ENCODE peak calls at places on chromosomes 5 and 9, in nine cellular contexts. S is IMR-90, W is stomach, T is H1, I is suprapubic skin, R is HCT116, O is gastrocnemius medialis, C is thyroid gland, X is prostate gland. D is an unnamed sample.

GRCh38 chr9:76198336-76198735 is 195.9 kb downstream of the RFK start:
- DNase-seq in R (no peak), X (no peak), O (no peak), I (no peak), T (no peak), W (no peak), S (peak), C (no peak), D (no peak)

GRCh38 chr9:94666364-94667099 is 27.2 kb upstream of the FBP1 start:
- DNase-seq in T (no peak), C (no peak), I (no peak), W (no peak), S (no peak), R (no peak), O (no peak), X (no peak), D (no peak)

GRCh38 chr9:101274971-101275670 is 109.7 kb downstream of the BAAT start:
- DNase-seq in O (no peak), X (no peak), S (no peak), R (no peak), C (no peak), I (no peak), W (no peak), T (no peak), D (no peak)

GRCh38 chr5:35302544-35302943 is 72.3 kb upstream of the PRLR start:
- DNase-seq in W (no peak), T (no peak), R (no peak), O (no peak), S (no peak), I (no peak), C (no peak), X (no peak), D (no peak)

GRCh38 chr9:134402182-134402581 is 75.9 kb downstream of the RXRA start:
- DNase-seq in R (no peak), S (no peak), T (no peak), O (no peak), I (no peak), X (no peak), C (no peak), W (no peak), D (no peak)

GRCh38 chr5:72651779-72652178 is 144.6 kb upstream of the ZNF366 start:
- DNase-seq in O (no peak), S (no peak), T (no peak), W (no peak), I (no peak), X (no peak), C (no peak), R (no peak), D (no peak)

GRCh38 chr5:132295505-132296411 is 1.6 kb downstream of the SLC22A4 start:
- DNase-seq in S (no peak), I (no peak), W (no peak), X (no peak), R (no peak), T (no peak), C (no peak), O (no peak), D (peak)

GRCh38 chr5:141430332-141431113 is at the start of gene PCDHGA12:
- DNase-seq in R (no peak), C (peak), O (peak), S (peak), W (no peak), T (no peak), I (no peak), X (no peak), D (no peak)

GRCh38 chr5:178535299-178536175 is 54.7 kb downstream of the COL23A1 start:
- DNase-seq in I (no peak), X (no peak), S (no peak), W (peak), T (no peak), C (peak), O (no peak), R (no peak), D (peak)
- TF ChIP-seq POLR2A in I (no peak), X (no peak), S (no peak), W (no peak), T (no peak), C (no peak), O (no peak), R (no peak), D (no peak)

DNA sequence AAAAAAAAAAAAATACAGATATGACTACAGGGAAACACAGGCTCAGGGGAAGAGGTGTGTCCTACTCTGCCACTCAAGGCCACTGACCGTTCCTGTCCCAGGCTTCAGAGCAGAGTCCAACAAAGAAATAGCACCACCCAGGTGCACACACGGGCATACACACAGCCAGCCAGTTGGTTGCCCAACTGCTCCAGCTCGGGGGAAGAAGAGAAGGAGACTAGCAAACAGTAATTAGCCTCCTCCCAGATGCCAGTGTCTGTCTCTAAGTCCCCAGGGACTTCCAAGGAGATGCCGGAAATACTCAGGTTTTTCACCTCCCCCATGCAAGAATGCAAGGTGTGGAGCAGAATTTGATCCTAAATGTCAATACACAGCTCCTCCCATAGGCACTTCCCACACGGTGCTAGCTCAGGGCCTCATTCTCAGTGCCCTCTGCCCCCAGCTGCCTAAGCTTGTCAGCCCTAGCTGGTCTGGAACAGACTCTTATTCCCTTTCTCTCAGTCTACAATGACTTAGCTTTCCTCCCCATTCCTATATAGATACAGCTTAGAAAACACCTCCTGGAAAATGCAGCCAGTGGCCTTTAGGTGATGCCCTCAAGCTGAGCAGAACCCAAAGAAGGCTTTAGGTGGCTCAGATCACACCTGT is 1.7 kb downstream of the MYORG start:
- DNase-seq in O (peak), I (no peak), T (no peak), C (no peak), S (no peak), X (no peak), W (peak), R (no peak), D (no peak)
- TF ChIP-seq POLR2A in O (no peak), I (no peak), T (no peak), C (no peak), S (no peak), X (no peak), W (no peak), R (no peak), D (no peak)

GRCh38 chr5:28495876-28496275 is 1457.5 kb upstream of the CDH9 start:
- DNase-seq in I (no peak), R (no peak), T (no peak), S (no peak), X (no peak), O (no peak), C (no peak), W (no peak), D (no peak)

GRCh38 chr5:28505121-28505520 is 1466.7 kb upstream of the CDH9 start:
- DNase-seq in C (no peak), I (no peak), S (no peak), R (no peak), W (no peak), X (no peak), O (no peak), T (no peak), D (no peak)

GRCh38 chr5:28499764-28500290 is 1461.4 kb upstream of the CDH9 start:
- DNase-seq in X (no peak), S (no peak), I (no peak), W (no peak), O (no peak), C (no peak), R (no peak), T (no peak), D (no peak)

DNA sequence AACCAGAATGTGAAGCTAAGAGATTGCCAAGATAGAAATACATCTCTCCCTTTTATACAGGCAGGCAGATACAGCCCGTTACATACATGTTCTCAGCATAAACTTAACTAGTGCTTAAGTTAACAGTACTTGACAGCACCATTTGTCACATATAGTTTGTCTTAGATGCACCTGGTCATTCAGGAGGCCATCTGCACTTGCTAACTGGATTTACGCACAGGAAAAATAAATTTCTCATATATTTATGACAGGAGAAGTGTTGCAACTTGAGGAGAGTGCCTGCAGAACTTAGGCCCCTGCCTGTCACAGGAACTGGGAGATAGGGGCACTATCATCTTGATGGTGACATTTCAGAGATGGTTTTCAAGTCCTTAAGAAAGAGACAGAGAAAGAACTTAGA is 1462.1 kb upstream of the CDH9 start:
- DNase-seq in T (no peak), I (no peak), W (no peak), R (no peak), X (no peak), S (no peak), O (no peak), C (no peak), D (no peak)
- TF ChIP-seq POLR2A in T (no peak), I (no peak), W (no peak), R (no peak), X (no peak), S (no peak), O (no peak), C (no peak), D (no peak)

DNA sequence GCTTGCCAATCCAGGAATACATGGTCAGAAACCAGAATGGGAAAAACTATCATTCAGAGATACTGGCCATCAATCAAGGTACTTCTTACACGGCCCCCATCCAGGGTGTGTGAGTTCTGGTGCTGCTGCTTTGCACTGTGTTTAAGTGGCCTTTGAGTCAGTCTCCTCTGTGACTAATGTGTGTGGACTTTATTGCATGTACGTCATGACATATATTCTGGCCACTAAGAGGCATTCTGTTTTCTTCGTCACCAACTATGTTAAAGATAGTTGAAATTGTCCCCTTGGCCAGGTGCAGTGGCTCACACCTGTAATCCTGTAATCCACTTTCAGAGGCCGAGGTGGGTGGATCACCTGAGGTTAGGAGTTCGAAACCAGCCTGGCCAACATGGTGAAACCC is 8.5 kb downstream of the EXOSC3 start:
- DNase-seq in O (no peak), I (no peak), S (peak), C (no peak), R (no peak), T (no peak), X (no peak), W (no peak), D (no peak)
- TF ChIP-seq POLR2A in O (no peak), I (no peak), S (no peak), C (no peak), R (no peak), T (no peak), X (no peak), W (no peak), D (no peak)

GRCh38 chr9:38022995-38023394 is 46.0 kb downstream of the SHB start:
- DNase-seq in C (peak), R (no peak), X (peak), S (no peak), T (no peak), W (peak), I (no peak), O (no peak), D (no peak)
- TF ChIP-seq POLR2A in C (no peak), R (no peak), X (no peak), S (no peak), T (no peak), W (no peak), I (no peak), O (no peak), D (no peak)

GRCh38 chr5:78984611-78985406 is at the start of gene ARSB:
- DNase-seq in T (peak), W (peak), R (peak), C (peak), I (peak), S (peak), O (peak), X (peak), D (peak)
- TF ChIP-seq POLR2A in T (peak), W (no peak), R (peak), C (peak), I (peak), S (peak), O (peak), X (peak), D (no peak)

DNA sequence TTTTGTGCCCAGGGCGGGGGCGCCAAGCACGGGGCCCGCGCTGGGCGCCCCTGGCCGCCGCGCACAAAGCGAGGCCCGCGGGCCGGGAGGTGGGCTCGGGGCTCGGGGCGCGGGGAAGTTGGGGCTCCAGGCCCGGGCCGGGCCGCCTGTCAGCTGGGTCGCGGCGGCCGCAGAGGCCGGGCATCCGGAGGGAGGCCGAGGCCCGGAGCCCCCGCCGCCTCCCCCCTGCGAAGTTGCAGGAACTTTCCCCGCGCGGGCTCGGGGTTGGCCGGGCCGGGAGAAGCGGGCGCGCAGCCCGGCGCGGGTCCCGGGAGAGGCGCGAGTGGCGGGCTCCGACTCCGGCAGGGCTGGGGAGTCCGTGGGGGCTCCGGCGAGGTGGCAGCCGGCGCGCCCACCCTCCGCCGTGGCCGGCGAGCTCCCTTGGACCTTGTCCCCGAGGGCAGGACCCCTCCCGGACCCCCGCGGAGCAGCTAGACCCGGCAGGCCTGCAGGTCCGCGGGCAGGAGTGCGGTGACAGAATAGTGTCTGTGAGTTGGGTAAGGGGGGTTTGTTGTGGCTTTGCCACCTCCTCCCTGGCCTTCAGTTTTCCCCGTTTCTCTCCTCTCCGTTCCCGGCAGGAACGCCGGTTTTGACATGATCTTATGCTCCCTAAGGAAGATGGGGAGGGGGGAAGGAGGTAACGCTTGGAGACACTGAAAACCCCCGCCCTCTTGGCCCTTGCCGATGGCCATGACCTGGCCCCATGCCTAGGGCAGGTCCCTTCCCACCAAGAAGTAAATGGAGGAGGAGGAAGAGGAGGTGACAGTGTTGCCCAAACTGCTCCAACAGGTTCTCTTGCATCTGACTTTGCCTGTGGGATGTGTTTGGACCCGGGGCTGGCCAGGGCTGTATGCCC is 908 bp downstream of the PHF2 start:
- DNase-seq in W (peak), X (peak), C (peak), I (peak), O (no peak), R (no peak), T (no peak), S (no peak), D (no peak)
- TF ChIP-seq POLR2A in W (no peak), X (peak), C (no peak), I (no peak), O (no peak), R (no peak), T (no peak), S (no peak), D (no peak)